ENCODE peak calls at places on chromosomes 2 and 18, in six cellular contexts. One of them, this sample, is unnamed.

GRCh38 chr2:43142921-43143438 is 83.4 kb downstream of the ZFP36L2 start:
- DNase-seq in dorsolateral prefrontal cortex: no peak
- DNase-seq in cardiac muscle cell: no peak
- DNase-seq in HL-60: peak
- DNase-seq in right lobe of liver: peak
- DNase-seq in IMR-90: no peak
- DNase-seq in this sample: no peak

GRCh38 chr2:201483337-201483736 is 31.8 kb downstream of the STRADB start:
- DNase-seq in dorsolateral prefrontal cortex: no peak
- DNase-seq in cardiac muscle cell: no peak
- DNase-seq in HL-60: no peak
- DNase-seq in right lobe of liver: no peak
- DNase-seq in IMR-90: no peak
- DNase-seq in this sample: no peak

GRCh38 chr2:128422571-128422970 is 103.9 kb upstream of the HS6ST1 start:
- DNase-seq in dorsolateral prefrontal cortex: peak
- DNase-seq in cardiac muscle cell: peak
- DNase-seq in HL-60: no peak
- DNase-seq in right lobe of liver: no peak
- DNase-seq in IMR-90: peak
- DNase-seq in this sample: peak

GRCh38 chr2:154261473-154262027 is 389.8 kb downstream of the GALNT13 start:
- DNase-seq in dorsolateral prefrontal cortex: no peak
- DNase-seq in cardiac muscle cell: no peak
- DNase-seq in HL-60: no peak
- DNase-seq in right lobe of liver: no peak
- DNase-seq in IMR-90: no peak
- DNase-seq in this sample: no peak

GRCh38 chr2:203582468-203582867 is 47.4 kb upstream of the RAPH1 start:
- DNase-seq in dorsolateral prefrontal cortex: no peak
- DNase-seq in cardiac muscle cell: peak
- DNase-seq in HL-60: no peak
- DNase-seq in right lobe of liver: no peak
- DNase-seq in IMR-90: peak
- DNase-seq in this sample: no peak

GRCh38 chr2:9768388-9768787 is 74.9 kb upstream of the TAF1B start:
- DNase-seq in dorsolateral prefrontal cortex: no peak
- DNase-seq in cardiac muscle cell: no peak
- DNase-seq in HL-60: no peak
- DNase-seq in right lobe of liver: no peak
- DNase-seq in IMR-90: no peak
- DNase-seq in this sample: no peak

GRCh38 chr2:135863231-135863630 is 13.0 kb downstream of the MCM6 start:
- DNase-seq in dorsolateral prefrontal cortex: no peak
- DNase-seq in cardiac muscle cell: no peak
- DNase-seq in HL-60: no peak
- DNase-seq in right lobe of liver: no peak
- DNase-seq in IMR-90: no peak
- DNase-seq in this sample: no peak

GRCh38 chr18:48338915-48339314 is 70.3 kb downstream of the ZBTB7C start:
- DNase-seq in dorsolateral prefrontal cortex: no peak
- DNase-seq in cardiac muscle cell: no peak
- DNase-seq in HL-60: no peak
- DNase-seq in right lobe of liver: peak
- DNase-seq in IMR-90: no peak
- DNase-seq in this sample: no peak

GRCh38 chr18:79441261-79441819 is 45.6 kb downstream of the NFATC1 start:
- DNase-seq in dorsolateral prefrontal cortex: no peak
- DNase-seq in cardiac muscle cell: no peak
- DNase-seq in HL-60: no peak
- DNase-seq in right lobe of liver: no peak
- DNase-seq in IMR-90: no peak
- DNase-seq in this sample: no peak

GRCh38 chr2:144372484-144373195 is 147.3 kb downstream of the ZEB2 start:
- DNase-seq in dorsolateral prefrontal cortex: peak
- DNase-seq in cardiac muscle cell: peak
- DNase-seq in HL-60: peak
- DNase-seq in right lobe of liver: no peak
- DNase-seq in IMR-90: no peak
- DNase-seq in this sample: no peak

GRCh38 chr18:21242141-21243040 is at the start of gene GREB1L:
- DNase-seq in dorsolateral prefrontal cortex: peak
- DNase-seq in cardiac muscle cell: peak
- DNase-seq in HL-60: peak
- DNase-seq in right lobe of liver: peak
- DNase-seq in IMR-90: no peak
- DNase-seq in this sample: no peak

GRCh38 chr2:226030369-226031077 is 631.0 kb downstream of the NYAP2 start:
- DNase-seq in dorsolateral prefrontal cortex: no peak
- DNase-seq in cardiac muscle cell: no peak
- DNase-seq in HL-60: peak
- DNase-seq in right lobe of liver: no peak
- DNase-seq in IMR-90: no peak
- DNase-seq in this sample: no peak

GRCh38 chr2:241777167-241777685 is 604 bp downstream of the GAL3ST2 start:
- DNase-seq in dorsolateral prefrontal cortex: no peak
- DNase-seq in cardiac muscle cell: no peak
- DNase-seq in HL-60: no peak
- DNase-seq in right lobe of liver: peak
- DNase-seq in IMR-90: no peak
- DNase-seq in this sample: no peak

GRCh38 chr2:46394649-46395510 is 84.5 kb upstream of the TMEM247 start:
- DNase-seq in dorsolateral prefrontal cortex: no peak
- DNase-seq in cardiac muscle cell: no peak
- DNase-seq in HL-60: no peak
- DNase-seq in right lobe of liver: no peak
- DNase-seq in IMR-90: no peak
- DNase-seq in this sample: no peak

GRCh38 chr2:172554352-172555271 is 1.3 kb upstream of the PDK1 start:
- DNase-seq in dorsolateral prefrontal cortex: no peak
- DNase-seq in cardiac muscle cell: no peak
- DNase-seq in HL-60: no peak
- DNase-seq in right lobe of liver: no peak
- DNase-seq in IMR-90: no peak
- DNase-seq in this sample: no peak

GRCh38 chr2:219279151-219279915 is at the start of gene DNAJB2:
- DNase-seq in dorsolateral prefrontal cortex: peak
- DNase-seq in cardiac muscle cell: peak
- DNase-seq in HL-60: peak
- DNase-seq in right lobe of liver: peak
- DNase-seq in IMR-90: peak
- DNase-seq in this sample: peak

GRCh38 chr2:47510745-47511144 is 107.8 kb downstream of the MSH2 start:
- DNase-seq in dorsolateral prefrontal cortex: no peak
- DNase-seq in cardiac muscle cell: no peak
- DNase-seq in HL-60: no peak
- DNase-seq in right lobe of liver: no peak
- DNase-seq in IMR-90: no peak
- DNase-seq in this sample: no peak

GRCh38 chr2:17309741-17310339 is 208.4 kb downstream of the RAD51AP2 start:
- DNase-seq in dorsolateral prefrontal cortex: no peak
- DNase-seq in cardiac muscle cell: peak
- DNase-seq in HL-60: peak
- DNase-seq in right lobe of liver: peak
- DNase-seq in IMR-90: peak
- DNase-seq in this sample: peak

GRCh38 chr18:35306588-35307250 is 16.7 kb upstream of the ZSCAN30 start:
- DNase-seq in dorsolateral prefrontal cortex: no peak
- DNase-seq in cardiac muscle cell: no peak
- DNase-seq in HL-60: no peak
- DNase-seq in right lobe of liver: no peak
- DNase-seq in IMR-90: no peak
- DNase-seq in this sample: no peak

GRCh38 chr18:3794537-3795348 is 344.8 kb downstream of the TGIF1 start:
- DNase-seq in dorsolateral prefrontal cortex: peak
- DNase-seq in cardiac muscle cell: peak
- DNase-seq in HL-60: no peak
- DNase-seq in right lobe of liver: no peak
- DNase-seq in IMR-90: peak
- DNase-seq in this sample: peak

GRCh38 chr2:207473203-207473865 is 56.4 kb upstream of the CREB1 start:
- DNase-seq in dorsolateral prefrontal cortex: peak
- DNase-seq in cardiac muscle cell: peak
- DNase-seq in HL-60: peak
- DNase-seq in right lobe of liver: no peak
- DNase-seq in IMR-90: peak
- DNase-seq in this sample: peak

GRCh38 chr2:182406221-182406620 is 20.6 kb downstream of the PDE1A start:
- DNase-seq in dorsolateral prefrontal cortex: no peak
- DNase-seq in cardiac muscle cell: peak
- DNase-seq in HL-60: no peak
- DNase-seq in right lobe of liver: no peak
- DNase-seq in IMR-90: peak
- DNase-seq in this sample: no peak

GRCh38 chr2:225270861-225271260 is 128.6 kb upstream of the NYAP2 start:
- DNase-seq in dorsolateral prefrontal cortex: no peak
- DNase-seq in cardiac muscle cell: peak
- DNase-seq in HL-60: peak
- DNase-seq in right lobe of liver: no peak
- DNase-seq in IMR-90: peak
- DNase-seq in this sample: peak

GRCh38 chr2:149296031-149296430 is 34.4 kb upstream of the LYPD6 start:
- DNase-seq in dorsolateral prefrontal cortex: no peak
- DNase-seq in cardiac muscle cell: no peak
- DNase-seq in HL-60: no peak
- DNase-seq in right lobe of liver: no peak
- DNase-seq in IMR-90: no peak
- DNase-seq in this sample: no peak

GRCh38 chr18:2325308-2325849 is 245.9 kb downstream of the METTL4 start:
- DNase-seq in dorsolateral prefrontal cortex: no peak
- DNase-seq in cardiac muscle cell: peak
- DNase-seq in HL-60: no peak
- DNase-seq in right lobe of liver: no peak
- DNase-seq in IMR-90: peak
- DNase-seq in this sample: no peak

GRCh38 chr2:126535408-126535807 is 120.5 kb upstream of the GYPC start:
- DNase-seq in dorsolateral prefrontal cortex: no peak
- DNase-seq in cardiac muscle cell: no peak
- DNase-seq in HL-60: no peak
- DNase-seq in right lobe of liver: no peak
- DNase-seq in IMR-90: no peak
- DNase-seq in this sample: no peak

GRCh38 chr2:134201559-134201958 is 52.3 kb upstream of the MGAT5 start:
- DNase-seq in dorsolateral prefrontal cortex: no peak
- DNase-seq in cardiac muscle cell: no peak
- DNase-seq in HL-60: no peak
- DNase-seq in right lobe of liver: no peak
- DNase-seq in IMR-90: no peak
- DNase-seq in this sample: no peak

GRCh38 chr2:18244840-18245239 is 315.6 kb downstream of the RDH14 start:
- DNase-seq in dorsolateral prefrontal cortex: no peak
- DNase-seq in cardiac muscle cell: no peak
- DNase-seq in HL-60: no peak
- DNase-seq in right lobe of liver: no peak
- DNase-seq in IMR-90: no peak
- DNase-seq in this sample: no peak

GRCh38 chr2:241867776-241868420 is 1.6 kb upstream of the RTP5 start:
- DNase-seq in dorsolateral prefrontal cortex: no peak
- DNase-seq in cardiac muscle cell: no peak
- DNase-seq in HL-60: no peak
- DNase-seq in right lobe of liver: no peak
- DNase-seq in IMR-90: no peak
- DNase-seq in this sample: no peak

DNA sequence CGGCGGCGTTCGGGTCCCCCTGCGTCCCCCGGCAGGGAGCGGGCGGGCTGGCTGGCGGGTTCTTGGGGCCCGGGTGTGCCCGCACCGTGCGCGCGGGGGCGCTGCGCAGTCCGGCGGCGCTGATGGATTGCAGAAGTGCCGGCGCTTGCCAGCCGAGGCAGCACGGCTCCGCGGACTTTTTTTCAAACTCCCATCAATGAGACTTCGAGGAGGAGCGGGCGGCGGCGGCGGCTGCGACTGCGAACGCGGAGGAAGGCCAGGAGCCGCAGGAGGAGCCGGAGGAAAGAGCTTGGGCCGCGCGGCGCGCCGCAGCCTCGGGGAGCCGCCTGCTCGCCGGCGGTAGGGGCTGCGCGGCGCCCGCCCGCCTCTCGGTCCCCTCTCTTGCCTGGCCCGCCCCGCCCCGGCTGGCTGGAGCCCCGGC is at the start of gene GLI2:
- DNase-seq in dorsolateral prefrontal cortex: peak
- DNase-seq in cardiac muscle cell: peak
- DNase-seq in HL-60: peak
- DNase-seq in right lobe of liver: no peak
- DNase-seq in IMR-90: peak
- DNase-seq in this sample: peak
- H3K4me3 ChIP-seq in dorsolateral prefrontal cortex: peak
- H3K4me3 ChIP-seq in cardiac muscle cell: peak
- H3K4me3 ChIP-seq in HL-60: no peak
- H3K4me3 ChIP-seq in right lobe of liver: peak
- H3K4me3 ChIP-seq in IMR-90: peak
- H3K4me3 ChIP-seq in this sample: peak

GRCh38 chr2:24515335-24515734 is 24.3 kb downstream of the NCOA1 start:
- DNase-seq in dorsolateral prefrontal cortex: no peak
- DNase-seq in cardiac muscle cell: peak
- DNase-seq in HL-60: no peak
- DNase-seq in right lobe of liver: no peak
- DNase-seq in IMR-90: no peak
- DNase-seq in this sample: no peak
- TF ChIP-seq CTCF in dorsolateral prefrontal cortex: no peak
- TF ChIP-seq CTCF in cardiac muscle cell: no peak
- TF ChIP-seq CTCF in HL-60: no peak
- TF ChIP-seq CTCF in right lobe of liver: no peak
- TF ChIP-seq CTCF in IMR-90: no peak
- TF ChIP-seq CTCF in this sample: no peak

DNA sequence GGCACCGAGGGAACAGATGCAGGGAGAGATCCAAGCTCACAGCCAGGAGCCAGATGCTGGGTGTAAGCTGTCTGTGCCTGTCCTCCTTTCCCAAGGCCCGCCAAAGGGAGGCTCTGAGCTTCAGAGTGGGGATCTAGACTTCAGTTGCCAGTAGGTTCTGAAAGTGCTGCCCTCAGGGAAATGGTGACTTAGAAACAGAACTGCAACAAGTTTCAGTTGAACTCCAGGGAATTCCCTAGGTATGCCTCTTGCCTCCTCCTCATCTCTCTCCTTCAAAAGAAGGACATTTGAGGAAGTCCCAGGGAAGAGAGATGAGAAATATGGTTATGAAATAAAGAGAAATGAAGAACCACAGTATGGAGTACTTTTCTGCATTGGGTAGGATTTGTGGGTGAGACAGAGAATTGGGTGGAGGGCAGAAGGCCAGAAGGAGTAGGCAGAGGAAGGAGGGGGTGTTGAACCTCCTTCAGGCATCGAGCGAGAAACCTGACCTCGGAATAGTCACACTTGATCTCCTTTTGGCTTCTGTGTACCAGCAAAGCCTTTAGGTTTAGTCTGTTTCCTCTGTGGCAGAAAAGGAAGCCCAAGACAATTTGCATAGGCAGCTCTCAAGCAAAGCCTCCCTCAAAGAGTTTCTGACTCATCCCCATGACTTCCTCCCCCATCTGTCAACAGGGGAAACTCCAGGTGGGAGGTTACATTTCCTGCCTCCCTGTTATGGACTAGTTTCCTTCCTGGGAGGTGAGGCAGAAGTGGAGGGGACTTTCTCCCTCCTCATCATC is 45.7 kb downstream of the QPCT start:
- DNase-seq in dorsolateral prefrontal cortex: no peak
- DNase-seq in cardiac muscle cell: peak
- DNase-seq in HL-60: peak
- DNase-seq in right lobe of liver: no peak
- DNase-seq in IMR-90: peak
- DNase-seq in this sample: peak
- H3K4me3 ChIP-seq in dorsolateral prefrontal cortex: no peak
- H3K4me3 ChIP-seq in cardiac muscle cell: no peak
- H3K4me3 ChIP-seq in HL-60: no peak
- H3K4me3 ChIP-seq in right lobe of liver: no peak
- H3K4me3 ChIP-seq in IMR-90: no peak
- H3K4me3 ChIP-seq in this sample: no peak

GRCh38 chr18:46445914-46446313 is 211.1 kb downstream of the LOXHD1 start:
- DNase-seq in dorsolateral prefrontal cortex: no peak
- DNase-seq in cardiac muscle cell: no peak
- DNase-seq in HL-60: no peak
- DNase-seq in right lobe of liver: no peak
- DNase-seq in IMR-90: no peak
- DNase-seq in this sample: no peak
- TF ChIP-seq CTCF in dorsolateral prefrontal cortex: no peak
- TF ChIP-seq CTCF in cardiac muscle cell: no peak
- TF ChIP-seq CTCF in HL-60: no peak
- TF ChIP-seq CTCF in right lobe of liver: no peak
- TF ChIP-seq CTCF in IMR-90: no peak
- TF ChIP-seq CTCF in this sample: no peak

This sample was measured in astrocyte of the cerebellum.